ENCODE peak calls at places on chromosomes 4 and X, in eight cellular contexts. E is AG09309; T is GM12891; B is CD14-positive monocyte; J is stimulated activated naive B cell treated with anti-CD40 and anti-IgM and Interleukin-4, amounts not matched to agents 10 μg/mL and 1 μg/mL and 100 μg/mL, for 72 hours; O is activated CD4-positive, alpha-beta T cell treated with anti-CD3 and anti-CD28 coated beads, Interleukin-2, amount 10 ng/mL, durations not matched to agents 7 days and 5 days; D is naive B cell; U is NAMALWA. I is an unnamed sample.

GRCh38 chr4:167100120-167100519 is 134.2 kb downstream of the SPOCK3 start:
- DNase-seq in B (no peak), J (no peak), E (no peak), T (no peak), D (no peak), O (no peak), U (no peak), I (no peak)

GRCh38 chrX:150370589-150371312 is 7.6 kb downstream of the MAMLD1 start:
- DNase-seq in J (no peak), O (no peak), E (no peak), D (no peak), U (no peak), T (no peak), B (no peak), I (no peak)

GRCh38 chr4:48141048-48141447 is 7.0 kb upstream of the TXK start:
- DNase-seq in E (peak), D (peak), T (peak), O (no peak), U (peak), J (no peak), B (no peak), I (peak)

GRCh38 chr4:57043304-57044251 is 64.9 kb downstream of the POLR2B start:
- DNase-seq in D (no peak), B (no peak), E (peak), U (no peak), T (no peak), J (no peak), O (no peak), I (peak)

GRCh38 chr4:168777277-168777965 is 232.6 kb downstream of the CBR4 start:
- DNase-seq in T (no peak), D (no peak), E (no peak), J (no peak), B (no peak), O (no peak), U (no peak), I (no peak)

GRCh38 chr4:132437117-132437516 is 712.0 kb upstream of the PCDH10 start:
- DNase-seq in J (no peak), T (no peak), E (no peak), U (no peak), D (no peak), O (no peak), B (no peak), I (no peak)

GRCh38 chr4:187424636-187425035 is 570.9 kb upstream of the ZFP42 start:
- DNase-seq in E (no peak), O (no peak), T (no peak), U (no peak), D (no peak), J (no peak), B (no peak), I (no peak)

GRCh38 chrX:16838202-16839066 is 31.7 kb downstream of the RBBP7 start:
- DNase-seq in B (no peak), D (no peak), O (no peak), J (no peak), U (no peak), E (peak), T (no peak), I (no peak)

GRCh38 chr4:6165766-6166165 is 34.6 kb downstream of the JAKMIP1 start:
- DNase-seq in D (no peak), U (no peak), J (no peak), B (no peak), E (no peak), O (no peak), T (no peak), I (no peak)

GRCh38 chrX:418927-419729 is 32.4 kb upstream of the PPP2R3B start:
- DNase-seq in B (no peak), O (no peak), U (no peak), T (no peak), E (no peak), D (no peak), J (no peak), I (no peak)

GRCh38 chr4:152938237-152938969 is 2.3 kb downstream of the FHDC1 start:
- DNase-seq in E (no peak), J (no peak), D (no peak), T (no peak), O (no peak), B (no peak), U (no peak), I (no peak)

GRCh38 chrX:24148535-24149345 is 789 bp upstream of the ZFX start:
- DNase-seq in T (no peak), J (no peak), O (peak), U (peak), E (peak), B (no peak), D (no peak), I (peak)

GRCh38 chr4:106584590-106584989 is 216.0 kb upstream of the GIMD1 start:
- DNase-seq in J (no peak), D (no peak), T (no peak), O (no peak), B (no peak), E (no peak), U (no peak), I (no peak)

GRCh38 chr4:164293181-164293580 is 460.8 kb upstream of the SMIM31 start:
- DNase-seq in T (no peak), O (no peak), U (no peak), D (no peak), E (no peak), B (no peak), J (no peak), I (no peak)

GRCh38 chr4:123449780-123450179 is 53.2 kb downstream of the SPRY1 start:
- DNase-seq in D (peak), O (no peak), U (peak), B (no peak), E (peak), T (no peak), J (peak), I (peak)

GRCh38 chr4:16669036-16669435 is 229.4 kb downstream of the LDB2 start:
- DNase-seq in D (no peak), T (no peak), J (no peak), B (no peak), O (no peak), U (no peak), E (no peak), I (no peak)

GRCh38 chr4:186240848-186241491 is 13.7 kb downstream of the KLKB1 start:
- DNase-seq in O (no peak), J (no peak), B (no peak), E (no peak), D (no peak), U (no peak), T (no peak), I (no peak)

GRCh38 chrX:140608111-140608510 is 101.4 kb upstream of the LINC00632 start:
- DNase-seq in O (no peak), B (no peak), D (no peak), T (no peak), J (no peak), E (no peak), U (no peak), I (no peak)

I was measured in GM04503.